ENCODE peak calls at places on chromosomes 4 and X, in seven cellular contexts. One of them, this sample, is unnamed. For H3K4me1, the result is how much of the 10 kb centered on the place peaks cover.

GRCh38 chr4:57490520-57490919 is 380.3 kb upstream of the IGFBP7 start:
- DNase-seq in SJSA1: no peak
- DNase-seq in uterus: no peak
- DNase-seq in right cardiac atrium: no peak
- DNase-seq in PC-3: peak
- DNase-seq in MM.1S: no peak
- DNase-seq in heart right ventricle: no peak
- DNase-seq in this sample: no peak

GRCh38 chrX:31266172-31267076 is 194.6 kb upstream of the FTHL17 start:
- DNase-seq in PC-3: no peak
- DNase-seq in heart right ventricle: peak
- DNase-seq in right cardiac atrium: peak
- DNase-seq in uterus: peak
- DNase-seq in SJSA1: peak
- DNase-seq in MM.1S: peak
- DNase-seq in this sample: peak

GRCh38 chrX:4253092-4253491 is 539.6 kb upstream of the PRKX start:
- DNase-seq in heart right ventricle: no peak
- DNase-seq in MM.1S: peak
- DNase-seq in SJSA1: no peak
- DNase-seq in PC-3: no peak
- DNase-seq in right cardiac atrium: no peak
- DNase-seq in uterus: no peak
- DNase-seq in this sample: no peak

GRCh38 chr4:88138561-88138960 is 19.9 kb downstream of the ABCG2 start:
- DNase-seq in PC-3: peak
- DNase-seq in uterus: no peak
- DNase-seq in MM.1S: no peak
- DNase-seq in heart right ventricle: no peak
- DNase-seq in right cardiac atrium: no peak
- DNase-seq in SJSA1: peak
- DNase-seq in this sample: no peak

GRCh38 chr4:52852696-52853095 is 9.4 kb upstream of the RASL11B start:
- DNase-seq in MM.1S: no peak
- DNase-seq in uterus: no peak
- DNase-seq in right cardiac atrium: no peak
- DNase-seq in PC-3: no peak
- DNase-seq in heart right ventricle: no peak
- DNase-seq in SJSA1: no peak
- DNase-seq in this sample: no peak

GRCh38 chr4:151329217-151330007 is 4.0 kb upstream of the SH3D19 start:
- DNase-seq in uterus: no peak
- DNase-seq in heart right ventricle: no peak
- DNase-seq in right cardiac atrium: no peak
- DNase-seq in MM.1S: no peak
- DNase-seq in PC-3: peak
- DNase-seq in SJSA1: no peak
- DNase-seq in this sample: no peak

GRCh38 chr4:186700746-186701145 is 22.9 kb downstream of the FAT1 start:
- DNase-seq in heart right ventricle: peak
- DNase-seq in uterus: peak
- DNase-seq in MM.1S: no peak
- DNase-seq in SJSA1: no peak
- DNase-seq in PC-3: peak
- DNase-seq in right cardiac atrium: peak
- DNase-seq in this sample: no peak

GRCh38 chrX:107574054-107574683 is 54.1 kb upstream of the PRPS1 start:
- DNase-seq in uterus: no peak
- DNase-seq in right cardiac atrium: no peak
- DNase-seq in PC-3: peak
- DNase-seq in heart right ventricle: no peak
- DNase-seq in MM.1S: no peak
- DNase-seq in SJSA1: peak
- DNase-seq in this sample: no peak

GRCh38 chr4:139633195-139633594 is 32.4 kb upstream of the MGST2 start:
- DNase-seq in heart right ventricle: no peak
- DNase-seq in right cardiac atrium: no peak
- DNase-seq in MM.1S: no peak
- DNase-seq in SJSA1: no peak
- DNase-seq in PC-3: peak
- DNase-seq in uterus: no peak
- DNase-seq in this sample: no peak

GRCh38 chr4:147594107-147594506 is 23.1 kb upstream of the TMEM184C start:
- DNase-seq in PC-3: no peak
- DNase-seq in right cardiac atrium: no peak
- DNase-seq in heart right ventricle: no peak
- DNase-seq in uterus: no peak
- DNase-seq in MM.1S: no peak
- DNase-seq in SJSA1: no peak
- DNase-seq in this sample: no peak

GRCh38 chr4:20462426-20463175 is 210.9 kb downstream of the SLIT2 start:
- DNase-seq in SJSA1: no peak
- DNase-seq in MM.1S: no peak
- DNase-seq in PC-3: peak
- DNase-seq in heart right ventricle: no peak
- DNase-seq in right cardiac atrium: no peak
- DNase-seq in uterus: no peak
- DNase-seq in this sample: no peak

GRCh38 chr4:119099227-119099910 is 36.3 kb upstream of the MYOZ2 start:
- DNase-seq in PC-3: peak
- DNase-seq in heart right ventricle: no peak
- DNase-seq in SJSA1: no peak
- DNase-seq in MM.1S: no peak
- DNase-seq in uterus: no peak
- DNase-seq in right cardiac atrium: no peak
- DNase-seq in this sample: no peak

GRCh38 chrX:123835661-123836371 is 24.0 kb upstream of the XIAP start:
- DNase-seq in PC-3: peak
- DNase-seq in heart right ventricle: no peak
- DNase-seq in MM.1S: no peak
- DNase-seq in right cardiac atrium: no peak
- DNase-seq in SJSA1: peak
- DNase-seq in uterus: no peak
- DNase-seq in this sample: no peak

GRCh38 chrX:8783100-8784098 is 17.8 kb downstream of the FAM9A start:
- DNase-seq in MM.1S: peak
- DNase-seq in right cardiac atrium: no peak
- DNase-seq in SJSA1: no peak
- DNase-seq in heart right ventricle: no peak
- DNase-seq in uterus: no peak
- DNase-seq in PC-3: peak
- DNase-seq in this sample: peak

GRCh38 chrX:108072746-108073145 is 18.6 kb downstream of the PSMD10 start:
- DNase-seq in SJSA1: no peak
- DNase-seq in heart right ventricle: no peak
- DNase-seq in MM.1S: no peak
- DNase-seq in PC-3: peak
- DNase-seq in uterus: no peak
- DNase-seq in right cardiac atrium: no peak
- DNase-seq in this sample: no peak

GRCh38 chr4:111982089-111982488 is 163.2 kb upstream of the FAM241A start:
- DNase-seq in uterus: no peak
- DNase-seq in right cardiac atrium: no peak
- DNase-seq in MM.1S: no peak
- DNase-seq in heart right ventricle: no peak
- DNase-seq in SJSA1: no peak
- DNase-seq in PC-3: no peak
- DNase-seq in this sample: no peak
- H3K4me3 ChIP-seq in uterus: no peak
- H3K4me3 ChIP-seq in right cardiac atrium: no peak
- H3K4me3 ChIP-seq in MM.1S: no peak
- H3K4me3 ChIP-seq in heart right ventricle: no peak
- H3K4me3 ChIP-seq in SJSA1: no peak
- H3K4me3 ChIP-seq in PC-3: no peak
- H3K4me3 ChIP-seq in this sample: no peak

DNA sequence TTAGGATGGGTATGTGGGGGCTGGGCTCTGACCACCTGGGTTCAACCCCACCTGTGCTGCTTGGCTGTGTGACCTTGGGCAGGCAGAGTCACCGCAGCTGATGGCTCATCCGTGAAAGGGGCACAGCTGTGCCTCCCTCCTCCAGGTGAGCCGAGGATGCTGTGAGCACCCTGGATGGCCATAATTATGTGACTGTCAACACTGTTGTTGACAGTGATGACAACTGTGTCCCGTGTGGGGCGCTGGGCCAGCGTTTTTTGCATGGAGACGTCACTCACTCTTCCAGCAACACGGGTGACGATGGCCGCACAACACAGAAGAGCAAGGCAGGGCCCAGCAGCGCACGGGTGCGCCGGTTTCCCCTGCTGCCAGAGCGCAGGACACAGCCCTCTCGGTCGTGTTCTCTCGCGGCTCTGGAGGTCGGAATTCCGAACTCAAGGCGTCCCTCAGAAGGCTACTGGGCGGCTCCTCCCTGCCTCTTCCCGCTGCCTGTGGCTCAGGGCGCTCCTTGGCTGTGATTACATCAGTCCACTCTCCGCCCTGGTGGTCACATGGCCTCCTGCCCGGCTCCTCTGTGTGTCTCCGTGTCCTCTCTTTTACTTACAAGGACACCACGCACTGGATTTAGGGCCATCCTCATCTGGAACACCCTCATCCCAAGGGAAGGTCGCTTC is 1.3 kb downstream of the SH3TC1 start:
- DNase-seq in PC-3: no peak
- DNase-seq in right cardiac atrium: peak
- DNase-seq in heart right ventricle: peak
- DNase-seq in uterus: no peak
- DNase-seq in SJSA1: no peak
- DNase-seq in MM.1S: no peak
- DNase-seq in this sample: no peak
- H3K4me1 ChIP-seq in PC-3: under half
- H3K4me1 ChIP-seq in right cardiac atrium: under half
- H3K4me1 ChIP-seq in heart right ventricle: under half
- H3K4me1 ChIP-seq in uterus: under half
- H3K4me1 ChIP-seq in SJSA1: under half
- H3K4me1 ChIP-seq in MM.1S: under half
- H3K4me1 ChIP-seq in this sample: under half

DNA sequence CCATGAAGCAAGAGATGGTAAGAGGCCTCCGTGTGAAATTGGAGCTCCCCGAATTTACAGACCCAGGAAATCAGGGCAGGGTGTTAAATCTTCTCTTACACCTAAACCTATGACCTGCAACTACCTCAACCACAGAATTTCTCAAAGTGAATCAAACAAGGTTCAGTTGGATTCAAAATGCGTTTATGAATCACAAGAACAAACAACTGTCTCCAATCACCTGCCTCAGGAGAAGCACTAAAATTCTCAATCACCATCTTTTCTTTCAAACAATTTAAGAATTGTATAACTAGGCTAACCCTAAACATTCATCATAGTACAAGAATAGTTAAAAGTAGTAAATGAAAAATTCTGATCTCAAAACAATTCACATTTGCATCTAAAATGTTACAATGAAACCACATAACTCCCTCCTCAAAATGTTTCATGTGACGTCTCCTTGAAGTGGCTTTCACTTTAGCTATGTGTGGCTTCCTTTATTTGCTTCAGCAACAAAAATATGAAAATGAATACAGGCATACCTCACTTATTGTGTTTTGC is 19.2 kb downstream of the PPP3CA start:
- DNase-seq in MM.1S: peak
- DNase-seq in PC-3: no peak
- DNase-seq in uterus: no peak
- DNase-seq in SJSA1: no peak
- DNase-seq in right cardiac atrium: no peak
- DNase-seq in heart right ventricle: no peak
- DNase-seq in this sample: no peak
- H3K4me3 ChIP-seq in MM.1S: no peak
- H3K4me3 ChIP-seq in PC-3: no peak
- H3K4me3 ChIP-seq in uterus: no peak
- H3K4me3 ChIP-seq in SJSA1: no peak
- H3K4me3 ChIP-seq in right cardiac atrium: no peak
- H3K4me3 ChIP-seq in heart right ventricle: no peak
- H3K4me3 ChIP-seq in this sample: no peak

DNA sequence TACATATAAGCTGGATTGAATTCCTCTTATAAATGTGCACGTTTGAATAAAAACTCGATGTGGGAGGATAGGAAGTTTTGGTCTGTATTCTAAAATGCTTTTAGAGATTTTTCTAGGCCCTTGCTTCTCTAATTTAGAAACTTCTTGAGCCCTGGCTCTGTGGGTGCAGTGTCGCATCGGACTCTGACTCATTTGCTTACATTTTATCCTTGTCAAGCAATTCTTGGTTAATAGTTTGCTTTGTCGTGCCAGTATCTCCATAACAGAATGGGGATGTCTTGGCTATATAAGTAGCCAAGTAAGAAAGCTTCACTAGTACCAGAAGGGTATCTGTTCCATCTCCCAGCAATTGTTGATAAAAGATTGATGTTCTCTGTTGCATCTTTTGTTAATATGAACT is 10.7 kb downstream of the SGMS2 start:
- DNase-seq in uterus: no peak
- DNase-seq in MM.1S: no peak
- DNase-seq in PC-3: no peak
- DNase-seq in right cardiac atrium: no peak
- DNase-seq in heart right ventricle: no peak
- DNase-seq in SJSA1: no peak
- DNase-seq in this sample: no peak
- H3K4me1 ChIP-seq in uterus: under half
- H3K4me1 ChIP-seq in MM.1S: under half
- H3K4me1 ChIP-seq in PC-3: under half
- H3K4me1 ChIP-seq in right cardiac atrium: under half
- H3K4me1 ChIP-seq in heart right ventricle: under half
- H3K4me1 ChIP-seq in SJSA1: under half
- H3K4me1 ChIP-seq in this sample: under half

GRCh38 chr4:54677853-54678650 is 20.3 kb downstream of the KIT start:
- DNase-seq in heart right ventricle: no peak
- DNase-seq in MM.1S: no peak
- DNase-seq in SJSA1: no peak
- DNase-seq in PC-3: no peak
- DNase-seq in uterus: no peak
- DNase-seq in right cardiac atrium: no peak
- DNase-seq in this sample: no peak
- H3K4me3 ChIP-seq in heart right ventricle: no peak
- H3K4me3 ChIP-seq in MM.1S: no peak
- H3K4me3 ChIP-seq in SJSA1: no peak
- H3K4me3 ChIP-seq in PC-3: no peak
- H3K4me3 ChIP-seq in uterus: no peak
- H3K4me3 ChIP-seq in right cardiac atrium: no peak
- H3K4me3 ChIP-seq in this sample: no peak

This sample was measured in HAP-1.